ENCODE peak calls at places on chromosomes 1 and 21, in six cellular contexts. W is adrenal gland, Q is mucosa of descending colon, L is brain microvascular endothelial cell, B is AG09319, E is WTC11. M is an unnamed sample.

GRCh38 chr1:16717174-16718108 is 22.9 kb upstream of the RNU1-4 start:
- DNase-seq in W (no peak), Q (no peak), L (no peak), B (no peak), E (peak), M (peak)

GRCh38 chr1:59730302-59730701 is 84.4 kb upstream of the HOOK1 start:
- DNase-seq in W (no peak), Q (no peak), L (peak), B (no peak), E (no peak), M (no peak)

GRCh38 chr1:241499910-241500309 is 19.6 kb downstream of the FH start:
- DNase-seq in W (no peak), Q (no peak), L (peak), B (peak), E (no peak), M (no peak)

GRCh38 chr1:84889437-84889836 is 3.6 kb downstream of the LPAR3 start:
- DNase-seq in W (no peak), Q (no peak), L (no peak), B (no peak), E (no peak), M (no peak)

GRCh38 chr1:30146448-30146847 is 576.9 kb downstream of the MATN1 start:
- DNase-seq in W (no peak), Q (no peak), L (no peak), B (no peak), E (no peak), M (no peak)

GRCh38 chr1:30779294-30780071 is 21.9 kb upstream of the LAPTM5 start:
- DNase-seq in W (peak), Q (peak), L (peak), B (peak), E (peak), M (peak)

GRCh38 chr1:228007801-228008341 is 1.1 kb downstream of the WNT3A start:
- DNase-seq in W (no peak), Q (no peak), L (no peak), B (no peak), E (no peak), M (no peak)

GRCh38 chr1:97668945-97669344 is 251.9 kb downstream of the DPYD start:
- DNase-seq in W (no peak), Q (no peak), L (peak), B (no peak), E (no peak), M (no peak)

GRCh38 chr1:240499012-240499411 is 112.9 kb downstream of the GREM2 start:
- DNase-seq in W (no peak), Q (no peak), L (peak), B (no peak), E (no peak), M (no peak)

GRCh38 chr1:187893471-187893870 is 1064.7 kb downstream of the PLA2G4A start:
- DNase-seq in W (no peak), Q (no peak), L (no peak), B (no peak), E (no peak), M (no peak)

GRCh38 chr1:12513176-12513575 is 104.8 kb downstream of the DHRS3 start:
- DNase-seq in W (no peak), Q (no peak), L (no peak), B (no peak), E (no peak), M (no peak)

GRCh38 chr1:35555601-35556477 is 1.4 kb downstream of the KIAA0319L start:
- DNase-seq in W (no peak), Q (no peak), L (no peak), B (no peak), E (no peak), M (no peak)

GRCh38 chr1:38138498-38139233 is 92.1 kb upstream of the POU3F1 start:
- DNase-seq in W (peak), Q (peak), L (peak), B (peak), E (no peak), M (no peak)

GRCh38 chr1:110087812-110088738 is 17.6 kb upstream of the ALX3 start:
- DNase-seq in W (peak), Q (no peak), L (peak), B (peak), E (peak), M (peak)

GRCh38 chr21:44911384-44912157 is 9.1 kb downstream of the ITGB2 start:
- DNase-seq in W (peak), Q (peak), L (no peak), B (no peak), E (no peak), M (no peak)

GRCh38 chr1:113804421-113805255 is 7.6 kb downstream of the RSBN1 start:
- DNase-seq in W (no peak), Q (no peak), L (peak), B (peak), E (no peak), M (no peak)

DNA sequence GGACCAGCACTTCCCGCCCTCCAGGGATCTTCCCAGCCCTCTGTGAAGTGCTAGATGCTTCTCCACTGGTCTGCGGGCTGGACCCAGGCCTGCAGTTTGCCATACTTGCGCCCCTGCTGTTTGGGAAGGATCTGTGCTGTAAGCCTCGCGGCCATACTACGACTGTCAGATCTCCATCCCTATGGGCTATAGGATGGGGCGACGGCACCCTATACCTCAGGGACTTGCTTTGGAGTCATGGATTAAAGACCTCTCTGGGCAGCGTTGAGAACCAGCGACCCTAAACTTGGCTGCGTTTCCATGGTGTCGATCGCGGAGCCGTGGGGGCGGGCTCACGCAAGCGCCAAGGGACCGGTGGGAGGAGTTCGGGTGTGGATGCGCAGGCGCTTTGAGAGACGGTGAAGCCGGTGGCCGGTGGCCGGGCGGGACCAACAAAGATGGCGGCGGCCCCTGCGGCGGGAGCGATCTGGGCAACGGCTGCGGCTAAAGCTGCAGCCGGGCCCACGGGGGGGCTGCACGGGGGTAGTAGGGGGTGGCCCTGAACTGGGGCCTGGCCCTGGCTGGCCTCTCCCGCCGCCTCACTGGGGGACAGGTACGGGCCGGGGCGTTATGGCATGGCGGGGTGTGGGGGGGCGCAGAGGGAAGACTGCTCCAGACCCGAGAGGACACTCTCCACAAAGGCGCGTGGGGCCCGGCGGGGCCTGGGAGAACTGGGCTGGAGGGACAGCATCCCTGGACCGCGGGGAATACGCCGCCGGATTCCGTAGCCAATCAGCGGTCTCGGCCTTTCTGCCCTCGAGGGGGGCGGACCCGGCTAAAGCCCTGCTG is at the start of gene USP21:
- DNase-seq in W (peak), Q (peak), L (peak), B (peak), E (peak), M (peak)
- TF ChIP-seq CTCF in W (no peak), Q (no peak), L (peak), B (peak), E (no peak), M (no peak)

GRCh38 chr1:172326171-172326570 is 94.3 kb upstream of the C1orf105 start:
- DNase-seq in W (no peak), Q (no peak), L (no peak), B (no peak), E (no peak), M (no peak)

GRCh38 chr1:172322219-172323061 is 98.0 kb upstream of the C1orf105 start:
- DNase-seq in W (peak), Q (no peak), L (peak), B (peak), E (no peak), M (no peak)

GRCh38 chr1:172325562-172325961 is 94.9 kb upstream of the C1orf105 start:
- DNase-seq in W (no peak), Q (no peak), L (peak), B (no peak), E (no peak), M (no peak)

GRCh38 chr1:172321429-172321828 is 99.1 kb upstream of the C1orf105 start:
- DNase-seq in W (no peak), Q (no peak), L (peak), B (no peak), E (no peak), M (no peak)

DNA sequence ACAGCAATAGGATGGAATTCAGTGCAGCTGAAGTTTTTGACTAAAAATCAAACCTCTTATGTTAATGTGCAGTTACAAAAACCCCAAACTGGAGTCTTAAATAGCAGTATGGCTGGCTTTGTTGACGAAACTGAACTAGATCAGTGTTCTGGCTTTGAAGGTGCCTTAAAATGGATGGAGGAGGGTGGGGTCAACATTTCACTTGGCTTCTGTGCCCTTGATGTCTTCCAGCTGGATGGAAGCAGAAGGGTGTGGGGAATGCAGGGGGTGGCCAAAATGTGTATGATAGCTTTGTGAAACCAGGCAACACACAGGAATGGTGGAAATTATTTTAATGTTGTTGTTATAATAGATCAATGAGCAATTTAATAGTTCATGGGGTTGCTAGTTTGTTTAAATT is 96.8 kb upstream of the C1orf105 start:
- DNase-seq in W (no peak), Q (no peak), L (no peak), B (no peak), E (no peak), M (no peak)
- TF ChIP-seq CTCF in W (no peak), Q (no peak), L (no peak), B (no peak), E (no peak), M (no peak)

GRCh38 chr1:185450917-185451316 is 133.9 kb upstream of the IVNS1ABP start:
- DNase-seq in W (no peak), Q (no peak), L (no peak), B (no peak), E (peak), M (no peak)
- TF ChIP-seq CTCF in W (no peak), Q (no peak), L (peak), B (no peak), E (no peak), M (no peak)

GRCh38 chr1:158246650-158247049 is 7.6 kb upstream of the CD1A start:
- DNase-seq in W (no peak), Q (no peak), L (no peak), B (no peak), E (no peak), M (no peak)
- TF ChIP-seq CTCF in W (no peak), Q (no peak), L (no peak), B (no peak), E (no peak), M (no peak)

DNA sequence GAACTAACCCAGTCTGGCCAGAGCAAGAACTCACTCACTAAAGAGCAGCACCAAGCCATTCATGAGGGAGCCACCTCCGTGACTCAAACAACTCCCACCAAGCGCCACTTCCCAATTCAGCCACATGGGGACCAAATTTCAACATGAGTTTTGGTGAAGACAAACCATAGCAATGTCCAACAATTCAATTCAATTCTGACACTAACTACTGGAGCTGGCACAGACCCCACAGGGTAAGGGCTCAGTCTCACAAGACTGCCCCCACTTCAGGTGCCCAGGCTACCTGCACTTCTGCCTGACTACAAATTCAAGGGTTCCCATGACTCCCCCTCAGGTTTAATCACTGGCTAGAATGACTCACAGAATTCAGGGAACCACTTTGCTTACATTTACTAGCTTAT is 48.8 kb upstream of the RAP1A start:
- DNase-seq in W (no peak), Q (no peak), L (no peak), B (no peak), E (peak), M (no peak)
- TF ChIP-seq CTCF in W (peak), Q (no peak), L (peak), B (peak), E (peak), M (no peak)

GRCh38 chr1:27099904-27100796 is 54.8 kb downstream of the SLC9A1 start:
- DNase-seq in W (no peak), Q (no peak), L (no peak), B (no peak), E (no peak), M (no peak)

GRCh38 chr1:27100797-27101491 is 54.0 kb downstream of the SLC9A1 start:
- DNase-seq in W (no peak), Q (no peak), L (no peak), B (no peak), E (no peak), M (no peak)

GRCh38 chr1:27098447-27099153 is 56.3 kb downstream of the SLC9A1 start:
- DNase-seq in W (no peak), Q (no peak), L (no peak), B (no peak), E (no peak), M (no peak)

GRCh38 chr1:27099154-27099903 is 55.6 kb downstream of the SLC9A1 start:
- DNase-seq in W (peak), Q (no peak), L (peak), B (no peak), E (no peak), M (no peak)

GRCh38 chr1:27097484-27097917 is 57.4 kb downstream of the SLC9A1 start:
- DNase-seq in W (peak), Q (peak), L (peak), B (peak), E (peak), M (peak)
- TF ChIP-seq CTCF in W (peak), Q (peak), L (peak), B (peak), E (peak), M (peak)

DNA sequence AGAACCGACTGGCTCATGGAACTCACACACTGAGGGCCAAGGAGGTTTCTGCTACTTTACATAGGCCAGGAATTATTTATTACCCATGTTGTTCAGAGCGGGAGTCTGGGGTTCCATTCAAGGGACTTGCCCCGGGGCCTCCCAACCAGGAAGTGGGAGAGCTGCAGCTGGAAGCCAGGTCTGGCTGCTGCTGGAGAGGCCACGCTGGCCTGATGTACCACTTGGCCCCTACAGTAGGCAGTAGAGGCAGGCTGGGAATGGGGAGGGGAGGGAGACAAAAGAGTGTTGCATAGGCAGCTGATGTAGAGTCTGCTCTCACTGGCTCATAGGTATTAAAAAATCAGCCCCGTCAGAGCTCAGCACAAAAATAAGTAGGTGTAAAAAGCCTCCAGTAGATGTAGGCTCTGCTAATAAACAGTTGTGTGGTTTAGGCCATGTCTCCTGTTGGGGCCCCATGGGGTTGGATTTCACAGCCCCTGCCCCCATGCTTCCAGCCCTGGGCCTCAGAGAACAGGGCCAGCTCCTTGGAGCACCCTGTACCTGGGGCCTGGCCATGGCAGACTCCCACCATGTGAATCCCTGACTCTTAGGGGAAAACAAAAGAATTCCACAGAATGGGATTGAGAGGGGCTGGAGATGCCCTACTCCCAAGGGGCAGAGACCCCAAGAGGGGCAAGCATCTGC is 11.7 kb downstream of the LRP8 start:
- DNase-seq in W (no peak), Q (peak), L (no peak), B (no peak), E (no peak), M (no peak)
- TF ChIP-seq CTCF in W (no peak), Q (no peak), L (peak), B (no peak), E (no peak), M (no peak)

DNA sequence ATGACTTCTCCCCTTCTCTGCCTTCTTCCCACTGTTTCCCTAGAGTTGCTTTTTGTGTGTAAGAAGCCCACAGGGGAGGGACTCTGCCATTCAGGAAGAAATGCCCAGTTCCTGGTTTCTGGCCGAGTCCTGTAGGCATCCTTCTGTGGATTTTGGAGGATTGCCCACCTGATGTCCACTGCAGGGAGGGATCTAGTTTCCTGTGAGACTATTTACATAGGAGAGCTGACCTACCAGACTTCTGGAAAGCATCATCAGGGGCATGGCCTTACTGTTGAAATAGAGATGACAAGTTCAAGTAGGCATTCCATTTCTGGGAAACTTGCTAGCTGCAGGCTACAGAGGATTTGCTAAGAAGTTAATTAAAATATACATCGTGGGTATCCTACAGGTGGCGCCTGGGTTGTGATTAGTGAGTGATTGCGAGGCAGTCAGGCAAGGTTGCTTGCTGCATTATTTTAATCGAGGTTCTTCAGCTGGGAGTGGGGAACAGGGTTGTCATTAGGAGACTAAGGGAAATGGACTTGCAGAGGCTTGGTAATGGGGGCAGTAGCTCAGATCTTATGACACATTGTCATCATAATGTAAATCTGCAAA is 148.7 kb downstream of the HHAT start:
- DNase-seq in W (no peak), Q (no peak), L (no peak), B (no peak), E (no peak), M (no peak)
- TF ChIP-seq CTCF in W (no peak), Q (no peak), L (no peak), B (no peak), E (no peak), M (no peak)

DNA sequence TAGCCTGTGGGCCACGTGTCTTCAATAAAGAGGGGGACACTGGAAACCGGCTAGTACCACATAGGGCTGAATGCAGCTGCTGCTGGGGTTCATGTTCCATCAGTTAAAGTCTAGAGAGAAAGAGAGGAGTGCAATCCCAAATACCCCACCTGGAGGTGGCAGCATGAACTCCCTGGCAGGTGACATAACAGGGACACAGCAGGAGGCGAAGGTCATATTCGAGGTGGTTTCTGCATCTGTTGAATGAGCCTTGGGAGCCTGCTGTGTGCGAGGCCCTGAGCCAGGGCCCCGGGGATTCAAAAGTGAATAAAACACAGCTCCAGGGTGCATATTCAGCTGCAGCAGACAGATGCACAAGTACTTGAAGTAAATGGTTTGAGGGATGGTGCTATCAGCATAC is 456.9 kb downstream of the SETD4 start:
- DNase-seq in W (no peak), Q (no peak), L (no peak), B (no peak), E (peak), M (no peak)
- TF ChIP-seq CTCF in W (no peak), Q (no peak), L (peak), B (no peak), E (no peak), M (no peak)